ENCODE peak calls at places on chromosome 7, in nine cellular contexts. One of them, this sample, is unnamed.

GRCh38 chr7:143256325-143256724 is 6.9 kb upstream of the GSTK1 start:
- DNase-seq in GM13976: no peak
- DNase-seq in HFF-Myc: no peak
- DNase-seq in CD4-positive, alpha-beta T cell: no peak
- DNase-seq in sigmoid colon: no peak
- DNase-seq in PC-9: no peak
- DNase-seq in brain microvascular endothelial cell: no peak
- DNase-seq in MCF 10A: no peak
- DNase-seq in Peyer's patch: no peak
- DNase-seq in this sample: no peak

GRCh38 chr7:130901209-130901783 is 167.3 kb upstream of the KLF14 start:
- DNase-seq in GM13976: no peak
- DNase-seq in HFF-Myc: peak
- DNase-seq in CD4-positive, alpha-beta T cell: no peak
- DNase-seq in sigmoid colon: peak
- DNase-seq in PC-9: no peak
- DNase-seq in brain microvascular endothelial cell: peak
- DNase-seq in MCF 10A: peak
- DNase-seq in Peyer's patch: peak
- DNase-seq in this sample: no peak

GRCh38 chr7:100799037-100799896 is 28.1 kb downstream of the EPHB4 start:
- DNase-seq in GM13976: peak
- DNase-seq in HFF-Myc: peak
- DNase-seq in CD4-positive, alpha-beta T cell: peak
- DNase-seq in sigmoid colon: peak
- DNase-seq in PC-9: peak
- DNase-seq in brain microvascular endothelial cell: peak
- DNase-seq in MCF 10A: peak
- DNase-seq in Peyer's patch: peak
- DNase-seq in this sample: peak

GRCh38 chr7:66886152-66886551 is 34.9 kb upstream of the TMEM248 start:
- DNase-seq in GM13976: no peak
- DNase-seq in HFF-Myc: no peak
- DNase-seq in CD4-positive, alpha-beta T cell: no peak
- DNase-seq in sigmoid colon: no peak
- DNase-seq in PC-9: no peak
- DNase-seq in brain microvascular endothelial cell: no peak
- DNase-seq in MCF 10A: no peak
- DNase-seq in Peyer's patch: no peak
- DNase-seq in this sample: no peak

GRCh38 chr7:100430450-100431285 is 1.0 kb downstream of the MEPCE start:
- DNase-seq in GM13976: peak
- DNase-seq in HFF-Myc: no peak
- DNase-seq in CD4-positive, alpha-beta T cell: peak
- DNase-seq in sigmoid colon: peak
- DNase-seq in PC-9: no peak
- DNase-seq in brain microvascular endothelial cell: no peak
- DNase-seq in MCF 10A: no peak
- DNase-seq in Peyer's patch: no peak
- DNase-seq in this sample: no peak

GRCh38 chr7:75762350-75762917 is 9.6 kb downstream of the CCL26 start:
- DNase-seq in GM13976: peak
- DNase-seq in HFF-Myc: no peak
- DNase-seq in CD4-positive, alpha-beta T cell: no peak
- DNase-seq in sigmoid colon: no peak
- DNase-seq in PC-9: no peak
- DNase-seq in brain microvascular endothelial cell: peak
- DNase-seq in MCF 10A: peak
- DNase-seq in Peyer's patch: no peak
- DNase-seq in this sample: no peak

GRCh38 chr7:8379264-8379663 is 54.1 kb upstream of the NXPH1 start:
- DNase-seq in GM13976: no peak
- DNase-seq in HFF-Myc: no peak
- DNase-seq in CD4-positive, alpha-beta T cell: no peak
- DNase-seq in sigmoid colon: no peak
- DNase-seq in PC-9: no peak
- DNase-seq in brain microvascular endothelial cell: no peak
- DNase-seq in MCF 10A: no peak
- DNase-seq in Peyer's patch: no peak
- DNase-seq in this sample: no peak

GRCh38 chr7:2903686-2904162 is 59.6 kb upstream of the GNA12 start:
- DNase-seq in GM13976: no peak
- DNase-seq in HFF-Myc: no peak
- DNase-seq in CD4-positive, alpha-beta T cell: no peak
- DNase-seq in sigmoid colon: no peak
- DNase-seq in PC-9: no peak
- DNase-seq in brain microvascular endothelial cell: no peak
- DNase-seq in MCF 10A: peak
- DNase-seq in Peyer's patch: no peak
- DNase-seq in this sample: no peak

GRCh38 chr7:14158111-14158510 is 168.6 kb upstream of the ETV1 start:
- DNase-seq in GM13976: no peak
- DNase-seq in HFF-Myc: no peak
- DNase-seq in CD4-positive, alpha-beta T cell: no peak
- DNase-seq in sigmoid colon: no peak
- DNase-seq in PC-9: no peak
- DNase-seq in brain microvascular endothelial cell: no peak
- DNase-seq in MCF 10A: no peak
- DNase-seq in Peyer's patch: no peak
- DNase-seq in this sample: no peak

GRCh38 chr7:131346885-131347592 is 19.4 kb downstream of the MKLN1 start:
- DNase-seq in GM13976: no peak
- DNase-seq in HFF-Myc: no peak
- DNase-seq in CD4-positive, alpha-beta T cell: no peak
- DNase-seq in sigmoid colon: no peak
- DNase-seq in PC-9: peak
- DNase-seq in brain microvascular endothelial cell: no peak
- DNase-seq in MCF 10A: no peak
- DNase-seq in Peyer's patch: no peak
- DNase-seq in this sample: no peak

GRCh38 chr7:50335795-50336754 is 31.6 kb downstream of the IKZF1 start:
- DNase-seq in GM13976: no peak
- DNase-seq in HFF-Myc: no peak
- DNase-seq in CD4-positive, alpha-beta T cell: peak
- DNase-seq in sigmoid colon: peak
- DNase-seq in PC-9: no peak
- DNase-seq in brain microvascular endothelial cell: no peak
- DNase-seq in MCF 10A: peak
- DNase-seq in Peyer's patch: no peak
- DNase-seq in this sample: no peak

GRCh38 chr7:28681693-28682092 is 269.4 kb downstream of the CREB5 start:
- DNase-seq in GM13976: no peak
- DNase-seq in HFF-Myc: no peak
- DNase-seq in CD4-positive, alpha-beta T cell: no peak
- DNase-seq in sigmoid colon: no peak
- DNase-seq in PC-9: no peak
- DNase-seq in brain microvascular endothelial cell: no peak
- DNase-seq in MCF 10A: no peak
- DNase-seq in Peyer's patch: no peak
- DNase-seq in this sample: no peak

GRCh38 chr7:16531682-16532081 is 5.1 kb downstream of the LRRC72 start:
- DNase-seq in GM13976: no peak
- DNase-seq in HFF-Myc: no peak
- DNase-seq in CD4-positive, alpha-beta T cell: no peak
- DNase-seq in sigmoid colon: no peak
- DNase-seq in PC-9: no peak
- DNase-seq in brain microvascular endothelial cell: no peak
- DNase-seq in MCF 10A: no peak
- DNase-seq in Peyer's patch: no peak
- DNase-seq in this sample: no peak

GRCh38 chr7:30772984-30773383 is 1.8 kb downstream of the MINDY4 start:
- DNase-seq in GM13976: no peak
- DNase-seq in HFF-Myc: no peak
- DNase-seq in CD4-positive, alpha-beta T cell: no peak
- DNase-seq in sigmoid colon: no peak
- DNase-seq in PC-9: no peak
- DNase-seq in brain microvascular endothelial cell: no peak
- DNase-seq in MCF 10A: no peak
- DNase-seq in Peyer's patch: no peak
- DNase-seq in this sample: no peak

GRCh38 chr7:338295-339061 is 48.5 kb downstream of the FOXL3 start:
- DNase-seq in GM13976: no peak
- DNase-seq in HFF-Myc: no peak
- DNase-seq in CD4-positive, alpha-beta T cell: no peak
- DNase-seq in sigmoid colon: no peak
- DNase-seq in PC-9: no peak
- DNase-seq in brain microvascular endothelial cell: no peak
- DNase-seq in MCF 10A: no peak
- DNase-seq in Peyer's patch: no peak
- DNase-seq in this sample: no peak

GRCh38 chr7:96558530-96558929 is 151.1 kb downstream of the SEM1 start:
- DNase-seq in GM13976: no peak
- DNase-seq in HFF-Myc: no peak
- DNase-seq in CD4-positive, alpha-beta T cell: no peak
- DNase-seq in sigmoid colon: no peak
- DNase-seq in PC-9: no peak
- DNase-seq in brain microvascular endothelial cell: peak
- DNase-seq in MCF 10A: no peak
- DNase-seq in Peyer's patch: no peak
- DNase-seq in this sample: no peak

GRCh38 chr7:106767498-106768323 is 97.4 kb upstream of the PIK3CG start:
- DNase-seq in GM13976: no peak
- DNase-seq in HFF-Myc: no peak
- DNase-seq in CD4-positive, alpha-beta T cell: no peak
- DNase-seq in sigmoid colon: no peak
- DNase-seq in PC-9: no peak
- DNase-seq in brain microvascular endothelial cell: no peak
- DNase-seq in MCF 10A: no peak
- DNase-seq in Peyer's patch: no peak
- DNase-seq in this sample: no peak

GRCh38 chr7:30353532-30353931 is 69.1 kb downstream of the ZNRF2 start:
- DNase-seq in GM13976: no peak
- DNase-seq in HFF-Myc: no peak
- DNase-seq in CD4-positive, alpha-beta T cell: no peak
- DNase-seq in sigmoid colon: no peak
- DNase-seq in PC-9: no peak
- DNase-seq in brain microvascular endothelial cell: no peak
- DNase-seq in MCF 10A: no peak
- DNase-seq in Peyer's patch: no peak
- DNase-seq in this sample: no peak

GRCh38 chr7:1290262-1291039 is 57.8 kb downstream of the UNCX start:
- DNase-seq in GM13976: no peak
- DNase-seq in HFF-Myc: no peak
- DNase-seq in CD4-positive, alpha-beta T cell: no peak
- DNase-seq in sigmoid colon: no peak
- DNase-seq in PC-9: no peak
- DNase-seq in brain microvascular endothelial cell: no peak
- DNase-seq in MCF 10A: no peak
- DNase-seq in Peyer's patch: no peak
- DNase-seq in this sample: no peak

DNA sequence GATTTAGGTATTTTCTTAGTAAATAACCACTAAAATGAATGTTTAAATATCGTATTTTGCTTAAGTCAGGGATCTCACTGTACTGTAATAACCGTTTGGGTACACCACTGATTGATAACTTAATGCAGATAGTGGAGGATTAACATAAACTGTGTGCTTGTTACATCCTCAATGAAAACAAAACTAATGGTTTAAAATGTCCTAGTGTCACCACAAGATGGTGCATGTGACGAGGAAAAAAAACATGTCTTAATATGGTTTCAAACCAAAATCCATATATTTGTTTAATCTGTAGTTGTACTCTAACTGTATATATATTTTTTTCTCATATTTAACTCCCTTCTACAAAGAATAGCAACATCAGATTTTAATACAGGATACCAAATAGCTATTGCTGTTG is 19.2 kb downstream of the ARMC10 start:
- DNase-seq in GM13976: no peak
- DNase-seq in HFF-Myc: no peak
- DNase-seq in CD4-positive, alpha-beta T cell: no peak
- DNase-seq in sigmoid colon: no peak
- DNase-seq in PC-9: no peak
- DNase-seq in brain microvascular endothelial cell: no peak
- DNase-seq in MCF 10A: no peak
- DNase-seq in Peyer's patch: no peak
- DNase-seq in this sample: no peak
- TF ChIP-seq CTCF in GM13976: no peak
- TF ChIP-seq CTCF in HFF-Myc: no peak
- TF ChIP-seq CTCF in CD4-positive, alpha-beta T cell: no peak
- TF ChIP-seq CTCF in sigmoid colon: no peak
- TF ChIP-seq CTCF in PC-9: no peak
- TF ChIP-seq CTCF in brain microvascular endothelial cell: no peak
- TF ChIP-seq CTCF in MCF 10A: no peak
- TF ChIP-seq CTCF in Peyer's patch: no peak
- TF ChIP-seq CTCF in this sample: no peak

DNA sequence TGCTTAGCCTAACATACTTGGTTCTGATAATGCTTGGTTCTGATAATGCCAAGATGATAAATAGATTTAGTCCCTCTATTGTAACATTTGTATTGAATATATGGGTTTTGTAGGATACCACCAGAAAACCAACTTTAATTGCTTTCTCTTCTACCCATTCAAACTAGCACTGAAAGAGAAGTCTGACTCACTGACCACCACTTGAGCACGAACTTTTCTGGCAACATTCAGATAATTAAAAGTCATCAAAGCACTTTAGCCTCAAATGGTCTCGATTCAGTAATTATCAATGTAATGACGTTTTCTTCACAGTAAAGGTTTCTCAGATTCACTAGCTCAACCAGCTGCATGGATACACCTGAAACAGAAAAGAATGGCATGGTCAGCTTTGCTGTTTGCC is 63.0 kb downstream of the HDAC9 start:
- DNase-seq in GM13976: no peak
- DNase-seq in HFF-Myc: no peak
- DNase-seq in CD4-positive, alpha-beta T cell: no peak
- DNase-seq in sigmoid colon: no peak
- DNase-seq in PC-9: no peak
- DNase-seq in brain microvascular endothelial cell: no peak
- DNase-seq in MCF 10A: no peak
- DNase-seq in Peyer's patch: no peak
- DNase-seq in this sample: no peak
- TF ChIP-seq CTCF in GM13976: no peak
- TF ChIP-seq CTCF in HFF-Myc: no peak
- TF ChIP-seq CTCF in CD4-positive, alpha-beta T cell: no peak
- TF ChIP-seq CTCF in sigmoid colon: no peak
- TF ChIP-seq CTCF in PC-9: no peak
- TF ChIP-seq CTCF in brain microvascular endothelial cell: no peak
- TF ChIP-seq CTCF in MCF 10A: no peak
- TF ChIP-seq CTCF in Peyer's patch: no peak
- TF ChIP-seq CTCF in this sample: no peak

GRCh38 chr7:10022957-10023356 is 950.7 kb upstream of the PHF14 start:
- DNase-seq in GM13976: no peak
- DNase-seq in HFF-Myc: no peak
- DNase-seq in CD4-positive, alpha-beta T cell: no peak
- DNase-seq in sigmoid colon: no peak
- DNase-seq in PC-9: peak
- DNase-seq in brain microvascular endothelial cell: peak
- DNase-seq in MCF 10A: peak
- DNase-seq in Peyer's patch: no peak
- DNase-seq in this sample: no peak
- TF ChIP-seq CTCF in GM13976: no peak
- TF ChIP-seq CTCF in HFF-Myc: no peak
- TF ChIP-seq CTCF in CD4-positive, alpha-beta T cell: no peak
- TF ChIP-seq CTCF in sigmoid colon: no peak
- TF ChIP-seq CTCF in PC-9: peak
- TF ChIP-seq CTCF in brain microvascular endothelial cell: peak
- TF ChIP-seq CTCF in MCF 10A: no peak
- TF ChIP-seq CTCF in Peyer's patch: no peak
- TF ChIP-seq CTCF in this sample: peak

GRCh38 chr7:45891462-45892402 is 3.4 kb downstream of the IGFBP1 start:
- DNase-seq in GM13976: no peak
- DNase-seq in HFF-Myc: no peak
- DNase-seq in CD4-positive, alpha-beta T cell: no peak
- DNase-seq in sigmoid colon: no peak
- DNase-seq in PC-9: no peak
- DNase-seq in brain microvascular endothelial cell: no peak
- DNase-seq in MCF 10A: no peak
- DNase-seq in Peyer's patch: no peak
- DNase-seq in this sample: no peak
- TF ChIP-seq CTCF in GM13976: no peak
- TF ChIP-seq CTCF in HFF-Myc: no peak
- TF ChIP-seq CTCF in CD4-positive, alpha-beta T cell: peak
- TF ChIP-seq CTCF in sigmoid colon: no peak
- TF ChIP-seq CTCF in PC-9: no peak
- TF ChIP-seq CTCF in brain microvascular endothelial cell: no peak
- TF ChIP-seq CTCF in MCF 10A: no peak
- TF ChIP-seq CTCF in Peyer's patch: no peak
- TF ChIP-seq CTCF in this sample: peak

This sample was measured in progenitor cell of endocrine pancreas.